ENCODE peak calls at places on chromosomes 2 and 18, in five cellular contexts. L is NCI-H146; Z is Daoy; A is stimulated activated CD4-positive, alpha-beta T cell treated with anti-CD3 and anti-CD28 coated beads, TNF-alpha, amount 100 ng/mL, for 4 hours; I is psoas muscle. W is an unnamed sample.

GRCh38 chr18:57427429-57428181 is 7.6 kb upstream of the ONECUT2 start:
- DNase-seq in L (no peak), Z (no peak), A (no peak), I (no peak), W (no peak)

GRCh38 chr2:226797289-226797988 is 2.2 kb downstream of the IRS1 start:
- DNase-seq in L (no peak), Z (peak; percentile 68), A (no peak), I (peak; percentile 73), W (no peak)

GRCh38 chr2:227788556-227788955 is 25.1 kb upstream of the CCL20 start:
- DNase-seq in L (no peak), Z (no peak), A (no peak), I (no peak), W (no peak)

GRCh38 chr18:8989855-8990254 is 112.6 kb upstream of the NDUFV2 start:
- DNase-seq in L (no peak), Z (no peak), A (no peak), I (no peak), W (no peak)

GRCh38 chr18:49510393-49511115 is 23.5 kb upstream of the C18orf32 start:
- DNase-seq in L (peak; percentile 93), Z (peak; percentile 56), A (peak; percentile 17), I (peak; percentile 56), W (peak; percentile 51)

GRCh38 chr2:9102861-9103662 is 99.6 kb upstream of the MBOAT2 start:
- DNase-seq in L (no peak), Z (no peak), A (no peak), I (no peak), W (no peak)

GRCh38 chr2:128408349-128409305 is 90.0 kb upstream of the HS6ST1 start:
- DNase-seq in L (no peak), Z (no peak), A (no peak), I (peak; percentile 43), W (no peak)

GRCh38 chr18:13179566-13180113 is 38.9 kb upstream of the LDLRAD4 start:
- DNase-seq in L (no peak), Z (no peak), A (no peak), I (no peak), W (no peak)

GRCh38 chr2:100741880-100742814 is 77.8 kb upstream of the NPAS2 start:
- DNase-seq in L (no peak), Z (peak; percentile 84), A (no peak), I (no peak), W (no peak)

GRCh38 chr18:35777042-35777441 is 195.4 kb upstream of the RMP24 start:
- DNase-seq in L (peak; percentile 30), Z (peak; percentile 4), A (no peak), I (no peak), W (no peak)

GRCh38 chr2:23436346-23437099 is 51.5 kb downstream of the KLHL29 start:
- DNase-seq in L (peak; percentile 7), Z (peak; percentile 65), A (no peak), I (no peak), W (no peak)

GRCh38 chr2:48343571-48344440 is 186.1 kb upstream of the STON1 start:
- DNase-seq in L (no peak), Z (peak; percentile 78), A (no peak), I (no peak), W (no peak)

GRCh38 chr2:218863021-218863520 is 3.5 kb downstream of the WNT6 start:
- DNase-seq in L (no peak), Z (no peak), A (no peak), I (peak; percentile 15), W (no peak)

GRCh38 chr2:99698896-99699295 is 209.1 kb upstream of the REV1 start:
- DNase-seq in L (no peak), Z (peak; percentile 72), A (no peak), I (no peak), W (no peak)

GRCh38 chr2:29272311-29272710 is 157.1 kb downstream of the CLIP4 start:
- DNase-seq in L (no peak), Z (no peak), A (no peak), I (no peak), W (no peak)

GRCh38 chr18:79789901-79790885 is 7.5 kb upstream of the KCNG2 start:
- DNase-seq in L (peak; percentile 83), Z (no peak), A (no peak), I (no peak), W (no peak)

GRCh38 chr2:197184959-197185586 is 125.5 kb downstream of the ANKRD44 start:
- DNase-seq in L (no peak), Z (no peak), A (no peak), I (peak; percentile 91), W (no peak)

GRCh38 chr2:112891333-112891950 is 19.5 kb upstream of the IL37 start:
- DNase-seq in L (no peak), Z (peak; percentile 25), A (no peak), I (no peak), W (no peak)

GRCh38 chr2:177042311-177042710 is 170.3 kb upstream of the HNRNPA3 start:
- DNase-seq in L (no peak), Z (no peak), A (no peak), I (no peak), W (no peak)

GRCh38 chr18:9671214-9671613 is 36.9 kb upstream of the RAB31 start:
- DNase-seq in L (no peak), Z (no peak), A (no peak), I (no peak), W (no peak)

GRCh38 chr18:31950620-31951019 is 7.7 kb upstream of the TRAPPC8 start:
- DNase-seq in L (no peak), Z (no peak), A (no peak), I (no peak), W (no peak)

GRCh38 chr2:85369500-85369899 is 14.9 kb downstream of the ELMOD3 start:
- DNase-seq in L (no peak), Z (peak; percentile 10), A (no peak), I (no peak), W (no peak)

GRCh38 chr2:177264209-177264538 is 353 bp downstream of the NFE2L2 start:
- DNase-seq in L (peak; percentile 42), Z (no peak), A (no peak), I (no peak), W (no peak)

GRCh38 chr2:209458018-209458979 is 34.5 kb downstream of the MAP2 start:
- DNase-seq in L (no peak), Z (no peak), A (no peak), I (no peak), W (no peak)

GRCh38 chr18:48408727-48409590 is at the start of gene ZBTB7C:
- DNase-seq in L (peak; percentile 77), Z (peak; percentile 52), A (no peak), I (peak; percentile 67), W (no peak)

GRCh38 chr2:38407111-38407682 is 30.1 kb upstream of the ATL2 start:
- DNase-seq in L (no peak), Z (no peak), A (no peak), I (no peak), W (no peak)

GRCh38 chr2:85447222-85447585 is 28.7 kb downstream of the SH2D6 start:
- DNase-seq in L (no peak), Z (no peak), A (no peak), I (no peak), W (no peak)

W was measured in memory B cell.